ENCODE peak calls at places on chromosome 6, in ten cellular contexts. One of them, this sample, is unnamed.

GRCh38 chr6:138609801-138610430 is 110.6 kb upstream of the NHSL1 start:
- DNase-seq in astrocyte of the cerebellum: no peak
- DNase-seq in pancreas: no peak
- DNase-seq in A549: no peak
- DNase-seq in tibial artery: no peak
- DNase-seq in glutamatergic neuron: no peak
- DNase-seq in nephron progenitor cell: no peak
- DNase-seq in foreskin keratinocyte: no peak
- DNase-seq in RWPE1: no peak
- DNase-seq in WTC11: no peak
- DNase-seq in this sample: no peak

GRCh38 chr6:169169375-169169774 is 84.3 kb downstream of the THBS2 start:
- DNase-seq in tibial artery: no peak
- DNase-seq in RWPE1: peak
- DNase-seq in foreskin keratinocyte: peak
- DNase-seq in glutamatergic neuron: no peak
- DNase-seq in WTC11: no peak
- DNase-seq in astrocyte of the cerebellum: no peak
- DNase-seq in nephron progenitor cell: no peak
- DNase-seq in pancreas: no peak
- DNase-seq in A549: no peak
- DNase-seq in this sample: no peak

GRCh38 chr6:165875946-165876345 is 212.9 kb upstream of the PDE10A start:
- DNase-seq in astrocyte of the cerebellum: no peak
- DNase-seq in pancreas: no peak
- DNase-seq in WTC11: no peak
- DNase-seq in foreskin keratinocyte: no peak
- DNase-seq in nephron progenitor cell: no peak
- DNase-seq in RWPE1: no peak
- DNase-seq in glutamatergic neuron: no peak
- DNase-seq in A549: no peak
- DNase-seq in tibial artery: no peak
- DNase-seq in this sample: no peak

GRCh38 chr6:35948725-35949124 is 27.8 kb upstream of the SRPK1 start:
- DNase-seq in foreskin keratinocyte: no peak
- DNase-seq in astrocyte of the cerebellum: no peak
- DNase-seq in WTC11: peak
- DNase-seq in nephron progenitor cell: no peak
- DNase-seq in tibial artery: no peak
- DNase-seq in A549: peak
- DNase-seq in RWPE1: no peak
- DNase-seq in pancreas: no peak
- DNase-seq in glutamatergic neuron: peak
- DNase-seq in this sample: no peak

GRCh38 chr6:110053395-110054240 is 75.5 kb downstream of the GPR6 start:
- DNase-seq in RWPE1: peak
- DNase-seq in astrocyte of the cerebellum: peak
- DNase-seq in glutamatergic neuron: no peak
- DNase-seq in A549: peak
- DNase-seq in tibial artery: no peak
- DNase-seq in WTC11: no peak
- DNase-seq in pancreas: no peak
- DNase-seq in foreskin keratinocyte: peak
- DNase-seq in nephron progenitor cell: peak
- DNase-seq in this sample: peak

GRCh38 chr6:153488267-153488666 is 357.2 kb upstream of the RGS17 start:
- DNase-seq in tibial artery: no peak
- DNase-seq in A549: no peak
- DNase-seq in pancreas: no peak
- DNase-seq in nephron progenitor cell: no peak
- DNase-seq in WTC11: no peak
- DNase-seq in RWPE1: no peak
- DNase-seq in glutamatergic neuron: no peak
- DNase-seq in astrocyte of the cerebellum: no peak
- DNase-seq in foreskin keratinocyte: no peak
- DNase-seq in this sample: no peak

GRCh38 chr6:583639-584038 is 73.3 kb downstream of the HUS1B start:
- DNase-seq in pancreas: no peak
- DNase-seq in astrocyte of the cerebellum: no peak
- DNase-seq in tibial artery: no peak
- DNase-seq in A549: no peak
- DNase-seq in nephron progenitor cell: no peak
- DNase-seq in glutamatergic neuron: peak
- DNase-seq in RWPE1: no peak
- DNase-seq in WTC11: no peak
- DNase-seq in foreskin keratinocyte: no peak
- DNase-seq in this sample: no peak

GRCh38 chr6:155275808-155276480 is 12.1 kb downstream of the CLDN20 start:
- DNase-seq in astrocyte of the cerebellum: no peak
- DNase-seq in glutamatergic neuron: no peak
- DNase-seq in pancreas: no peak
- DNase-seq in WTC11: no peak
- DNase-seq in tibial artery: no peak
- DNase-seq in RWPE1: no peak
- DNase-seq in foreskin keratinocyte: no peak
- DNase-seq in A549: no peak
- DNase-seq in nephron progenitor cell: no peak
- DNase-seq in this sample: no peak

GRCh38 chr6:30883743-30884520 is at the start of gene DDR1:
- DNase-seq in RWPE1: peak
- DNase-seq in WTC11: peak
- DNase-seq in pancreas: peak
- DNase-seq in A549: peak
- DNase-seq in astrocyte of the cerebellum: no peak
- DNase-seq in foreskin keratinocyte: peak
- DNase-seq in glutamatergic neuron: peak
- DNase-seq in tibial artery: peak
- DNase-seq in nephron progenitor cell: peak
- DNase-seq in this sample: no peak

GRCh38 chr6:55276745-55277627 is 50.3 kb upstream of the GFRAL start:
- DNase-seq in astrocyte of the cerebellum: peak
- DNase-seq in nephron progenitor cell: peak
- DNase-seq in pancreas: no peak
- DNase-seq in tibial artery: no peak
- DNase-seq in WTC11: peak
- DNase-seq in foreskin keratinocyte: peak
- DNase-seq in A549: peak
- DNase-seq in glutamatergic neuron: peak
- DNase-seq in RWPE1: peak
- DNase-seq in this sample: peak

GRCh38 chr6:134506162-134506561 is 188.2 kb upstream of the SGK1 start:
- DNase-seq in foreskin keratinocyte: no peak
- DNase-seq in astrocyte of the cerebellum: no peak
- DNase-seq in RWPE1: no peak
- DNase-seq in glutamatergic neuron: no peak
- DNase-seq in WTC11: no peak
- DNase-seq in pancreas: no peak
- DNase-seq in tibial artery: no peak
- DNase-seq in nephron progenitor cell: no peak
- DNase-seq in A549: no peak
- DNase-seq in this sample: no peak

GRCh38 chr6:117195728-117196127 is 69.6 kb upstream of the VGLL2 start:
- DNase-seq in WTC11: no peak
- DNase-seq in tibial artery: no peak
- DNase-seq in nephron progenitor cell: no peak
- DNase-seq in astrocyte of the cerebellum: no peak
- DNase-seq in glutamatergic neuron: no peak
- DNase-seq in pancreas: no peak
- DNase-seq in A549: no peak
- DNase-seq in foreskin keratinocyte: peak
- DNase-seq in RWPE1: no peak
- DNase-seq in this sample: no peak

GRCh38 chr6:14732845-14733757 is 512.8 kb upstream of the JARID2 start:
- DNase-seq in RWPE1: peak
- DNase-seq in astrocyte of the cerebellum: no peak
- DNase-seq in tibial artery: no peak
- DNase-seq in pancreas: no peak
- DNase-seq in WTC11: no peak
- DNase-seq in nephron progenitor cell: no peak
- DNase-seq in glutamatergic neuron: no peak
- DNase-seq in foreskin keratinocyte: peak
- DNase-seq in A549: peak
- DNase-seq in this sample: no peak

GRCh38 chr6:27452496-27452897 is 20.4 kb downstream of the ZNF184 start:
- DNase-seq in RWPE1: no peak
- DNase-seq in astrocyte of the cerebellum: no peak
- DNase-seq in foreskin keratinocyte: peak
- DNase-seq in tibial artery: no peak
- DNase-seq in A549: peak
- DNase-seq in pancreas: no peak
- DNase-seq in WTC11: no peak
- DNase-seq in nephron progenitor cell: no peak
- DNase-seq in glutamatergic neuron: no peak
- DNase-seq in this sample: no peak

GRCh38 chr6:97459986-97460385 is 177.0 kb upstream of the MMS22L start:
- DNase-seq in A549: no peak
- DNase-seq in nephron progenitor cell: no peak
- DNase-seq in WTC11: no peak
- DNase-seq in tibial artery: no peak
- DNase-seq in foreskin keratinocyte: no peak
- DNase-seq in RWPE1: no peak
- DNase-seq in astrocyte of the cerebellum: peak
- DNase-seq in pancreas: no peak
- DNase-seq in glutamatergic neuron: no peak
- DNase-seq in this sample: no peak

GRCh38 chr6:110530671-110531070 is 54.3 kb upstream of the SLC22A16 start:
- DNase-seq in tibial artery: no peak
- DNase-seq in foreskin keratinocyte: peak
- DNase-seq in pancreas: no peak
- DNase-seq in glutamatergic neuron: no peak
- DNase-seq in nephron progenitor cell: no peak
- DNase-seq in astrocyte of the cerebellum: no peak
- DNase-seq in RWPE1: no peak
- DNase-seq in A549: no peak
- DNase-seq in WTC11: no peak
- DNase-seq in this sample: no peak

GRCh38 chr6:169571123-169571962 is 130.5 kb downstream of the WDR27 start:
- DNase-seq in foreskin keratinocyte: peak
- DNase-seq in astrocyte of the cerebellum: no peak
- DNase-seq in pancreas: no peak
- DNase-seq in glutamatergic neuron: no peak
- DNase-seq in tibial artery: no peak
- DNase-seq in RWPE1: peak
- DNase-seq in WTC11: no peak
- DNase-seq in nephron progenitor cell: no peak
- DNase-seq in A549: peak
- DNase-seq in this sample: no peak

GRCh38 chr6:138724015-138724414 is 49.6 kb upstream of the CCDC28A start:
- DNase-seq in foreskin keratinocyte: no peak
- DNase-seq in WTC11: no peak
- DNase-seq in pancreas: no peak
- DNase-seq in RWPE1: no peak
- DNase-seq in glutamatergic neuron: no peak
- DNase-seq in astrocyte of the cerebellum: peak
- DNase-seq in nephron progenitor cell: no peak
- DNase-seq in tibial artery: peak
- DNase-seq in A549: no peak
- DNase-seq in this sample: peak

GRCh38 chr6:137217801-137218472 is 1.2 kb downstream of the IFNGR1 start:
- DNase-seq in tibial artery: peak
- DNase-seq in foreskin keratinocyte: peak
- DNase-seq in glutamatergic neuron: no peak
- DNase-seq in nephron progenitor cell: peak
- DNase-seq in WTC11: no peak
- DNase-seq in A549: no peak
- DNase-seq in pancreas: no peak
- DNase-seq in RWPE1: no peak
- DNase-seq in astrocyte of the cerebellum: no peak
- DNase-seq in this sample: no peak

GRCh38 chr6:84466521-84466920 is 239.1 kb upstream of the CEP162 start:
- DNase-seq in foreskin keratinocyte: peak
- DNase-seq in nephron progenitor cell: no peak
- DNase-seq in RWPE1: peak
- DNase-seq in WTC11: no peak
- DNase-seq in pancreas: no peak
- DNase-seq in glutamatergic neuron: no peak
- DNase-seq in tibial artery: no peak
- DNase-seq in A549: peak
- DNase-seq in astrocyte of the cerebellum: peak
- DNase-seq in this sample: peak
- TF ChIP-seq CTCF in foreskin keratinocyte: no peak
- TF ChIP-seq CTCF in nephron progenitor cell: no peak
- TF ChIP-seq CTCF in RWPE1: no peak
- TF ChIP-seq CTCF in WTC11: no peak
- TF ChIP-seq CTCF in pancreas: no peak
- TF ChIP-seq CTCF in glutamatergic neuron: no peak
- TF ChIP-seq CTCF in tibial artery: no peak
- TF ChIP-seq CTCF in A549: no peak
- TF ChIP-seq CTCF in astrocyte of the cerebellum: no peak
- TF ChIP-seq CTCF in this sample: no peak

GRCh38 chr6:112501705-112502104 is 154.6 kb downstream of the RFPL4B start:
- DNase-seq in pancreas: no peak
- DNase-seq in astrocyte of the cerebellum: peak
- DNase-seq in nephron progenitor cell: peak
- DNase-seq in A549: no peak
- DNase-seq in RWPE1: no peak
- DNase-seq in WTC11: peak
- DNase-seq in glutamatergic neuron: peak
- DNase-seq in tibial artery: no peak
- DNase-seq in foreskin keratinocyte: no peak
- DNase-seq in this sample: no peak

GRCh38 chr6:112503210-112503609 is 156.1 kb downstream of the RFPL4B start:
- DNase-seq in astrocyte of the cerebellum: peak
- DNase-seq in A549: no peak
- DNase-seq in tibial artery: no peak
- DNase-seq in foreskin keratinocyte: no peak
- DNase-seq in nephron progenitor cell: peak
- DNase-seq in pancreas: no peak
- DNase-seq in WTC11: no peak
- DNase-seq in glutamatergic neuron: peak
- DNase-seq in RWPE1: no peak
- DNase-seq in this sample: no peak

GRCh38 chr6:112502348-112503130 is 155.4 kb downstream of the RFPL4B start:
- DNase-seq in tibial artery: no peak
- DNase-seq in WTC11: no peak
- DNase-seq in A549: no peak
- DNase-seq in foreskin keratinocyte: no peak
- DNase-seq in pancreas: no peak
- DNase-seq in astrocyte of the cerebellum: peak
- DNase-seq in glutamatergic neuron: no peak
- DNase-seq in RWPE1: peak
- DNase-seq in nephron progenitor cell: no peak
- DNase-seq in this sample: no peak
- TF ChIP-seq CTCF in tibial artery: no peak
- TF ChIP-seq CTCF in WTC11: no peak
- TF ChIP-seq CTCF in A549: peak
- TF ChIP-seq CTCF in foreskin keratinocyte: peak
- TF ChIP-seq CTCF in pancreas: no peak
- TF ChIP-seq CTCF in astrocyte of the cerebellum: peak
- TF ChIP-seq CTCF in glutamatergic neuron: peak
- TF ChIP-seq CTCF in RWPE1: no peak
- TF ChIP-seq CTCF in nephron progenitor cell: peak
- TF ChIP-seq CTCF in this sample: peak

GRCh38 chr6:75070244-75070643 is 135.6 kb downstream of the COL12A1 start:
- DNase-seq in RWPE1: no peak
- DNase-seq in tibial artery: no peak
- DNase-seq in foreskin keratinocyte: no peak
- DNase-seq in A549: no peak
- DNase-seq in glutamatergic neuron: no peak
- DNase-seq in pancreas: no peak
- DNase-seq in nephron progenitor cell: no peak
- DNase-seq in astrocyte of the cerebellum: no peak
- DNase-seq in WTC11: no peak
- DNase-seq in this sample: no peak
- TF ChIP-seq CTCF in RWPE1: no peak
- TF ChIP-seq CTCF in tibial artery: no peak
- TF ChIP-seq CTCF in foreskin keratinocyte: peak
- TF ChIP-seq CTCF in A549: no peak
- TF ChIP-seq CTCF in glutamatergic neuron: no peak
- TF ChIP-seq CTCF in pancreas: no peak
- TF ChIP-seq CTCF in nephron progenitor cell: no peak
- TF ChIP-seq CTCF in astrocyte of the cerebellum: no peak
- TF ChIP-seq CTCF in WTC11: no peak
- TF ChIP-seq CTCF in this sample: peak

GRCh38 chr6:42112351-42112750 is 30.1 kb downstream of the C6orf132 start:
- DNase-seq in tibial artery: no peak
- DNase-seq in nephron progenitor cell: no peak
- DNase-seq in astrocyte of the cerebellum: no peak
- DNase-seq in glutamatergic neuron: no peak
- DNase-seq in WTC11: no peak
- DNase-seq in A549: no peak
- DNase-seq in foreskin keratinocyte: no peak
- DNase-seq in pancreas: no peak
- DNase-seq in RWPE1: no peak
- DNase-seq in this sample: no peak
- TF ChIP-seq CTCF in tibial artery: no peak
- TF ChIP-seq CTCF in nephron progenitor cell: no peak
- TF ChIP-seq CTCF in astrocyte of the cerebellum: no peak
- TF ChIP-seq CTCF in glutamatergic neuron: no peak
- TF ChIP-seq CTCF in WTC11: no peak
- TF ChIP-seq CTCF in A549: no peak
- TF ChIP-seq CTCF in foreskin keratinocyte: no peak
- TF ChIP-seq CTCF in pancreas: no peak
- TF ChIP-seq CTCF in RWPE1: no peak
- TF ChIP-seq CTCF in this sample: no peak